ENCODE peak calls at places on chromosomes 4 and X, in ten cellular contexts. One of them, this sample, is unnamed.

GRCh38 chr4:88219099-88219498 is 60.7 kb upstream of the ABCG2 start:
- DNase-seq in substantia nigra: no peak
- DNase-seq in mammary epithelial cell: peak
- DNase-seq in GM23338: peak
- DNase-seq in adrenal gland: no peak
- DNase-seq in brain microvascular endothelial cell: no peak
- DNase-seq in right lobe of liver: no peak
- DNase-seq in AG04450: peak
- DNase-seq in IMR-90: peak
- DNase-seq in ovary: no peak
- DNase-seq in this sample: peak

GRCh38 chr4:83009529-83009928 is 1.1 kb downstream of the LIN54 start:
- DNase-seq in GM23338: no peak
- DNase-seq in substantia nigra: no peak
- DNase-seq in IMR-90: peak
- DNase-seq in right lobe of liver: no peak
- DNase-seq in adrenal gland: no peak
- DNase-seq in ovary: no peak
- DNase-seq in brain microvascular endothelial cell: no peak
- DNase-seq in mammary epithelial cell: no peak
- DNase-seq in AG04450: no peak
- DNase-seq in this sample: no peak

GRCh38 chr4:147109800-147110199 is 164.1 kb upstream of the TTC29 start:
- DNase-seq in ovary: no peak
- DNase-seq in AG04450: no peak
- DNase-seq in GM23338: no peak
- DNase-seq in IMR-90: no peak
- DNase-seq in brain microvascular endothelial cell: no peak
- DNase-seq in substantia nigra: no peak
- DNase-seq in right lobe of liver: no peak
- DNase-seq in mammary epithelial cell: no peak
- DNase-seq in adrenal gland: no peak
- DNase-seq in this sample: no peak

GRCh38 chr4:41719417-41719816 is 29.1 kb downstream of the PHOX2B start:
- DNase-seq in GM23338: no peak
- DNase-seq in ovary: no peak
- DNase-seq in AG04450: no peak
- DNase-seq in brain microvascular endothelial cell: no peak
- DNase-seq in substantia nigra: no peak
- DNase-seq in IMR-90: peak
- DNase-seq in right lobe of liver: no peak
- DNase-seq in mammary epithelial cell: peak
- DNase-seq in adrenal gland: no peak
- DNase-seq in this sample: no peak

GRCh38 chr4:150012851-150013360 is 65.3 kb upstream of the DCLK2 start:
- DNase-seq in GM23338: no peak
- DNase-seq in AG04450: no peak
- DNase-seq in adrenal gland: no peak
- DNase-seq in substantia nigra: no peak
- DNase-seq in ovary: no peak
- DNase-seq in brain microvascular endothelial cell: no peak
- DNase-seq in right lobe of liver: no peak
- DNase-seq in IMR-90: peak
- DNase-seq in mammary epithelial cell: no peak
- DNase-seq in this sample: no peak

GRCh38 chr4:1591107-1591506 is 93.0 kb downstream of the FAM53A start:
- DNase-seq in AG04450: no peak
- DNase-seq in adrenal gland: no peak
- DNase-seq in brain microvascular endothelial cell: no peak
- DNase-seq in ovary: no peak
- DNase-seq in right lobe of liver: peak
- DNase-seq in IMR-90: no peak
- DNase-seq in substantia nigra: no peak
- DNase-seq in mammary epithelial cell: no peak
- DNase-seq in GM23338: no peak
- DNase-seq in this sample: no peak

GRCh38 chr4:37648084-37648817 is 37.9 kb downstream of the RELL1 start:
- DNase-seq in substantia nigra: no peak
- DNase-seq in AG04450: peak
- DNase-seq in brain microvascular endothelial cell: peak
- DNase-seq in right lobe of liver: peak
- DNase-seq in mammary epithelial cell: peak
- DNase-seq in IMR-90: peak
- DNase-seq in adrenal gland: peak
- DNase-seq in GM23338: no peak
- DNase-seq in ovary: peak
- DNase-seq in this sample: no peak

GRCh38 chr4:153634737-153635353 is 49.2 kb upstream of the TLR2 start:
- DNase-seq in brain microvascular endothelial cell: no peak
- DNase-seq in ovary: no peak
- DNase-seq in right lobe of liver: no peak
- DNase-seq in AG04450: no peak
- DNase-seq in mammary epithelial cell: no peak
- DNase-seq in GM23338: peak
- DNase-seq in substantia nigra: no peak
- DNase-seq in adrenal gland: no peak
- DNase-seq in IMR-90: peak
- DNase-seq in this sample: no peak

GRCh38 chr4:100591156-100591876 is 73.5 kb upstream of the EMCN start:
- DNase-seq in right lobe of liver: no peak
- DNase-seq in ovary: peak
- DNase-seq in IMR-90: no peak
- DNase-seq in GM23338: no peak
- DNase-seq in substantia nigra: no peak
- DNase-seq in AG04450: no peak
- DNase-seq in adrenal gland: peak
- DNase-seq in mammary epithelial cell: no peak
- DNase-seq in brain microvascular endothelial cell: no peak
- DNase-seq in this sample: no peak

GRCh38 chrX:19628006-19628575 is 112.8 kb upstream of the MAP3K15 start:
- DNase-seq in ovary: no peak
- DNase-seq in IMR-90: peak
- DNase-seq in brain microvascular endothelial cell: no peak
- DNase-seq in right lobe of liver: no peak
- DNase-seq in AG04450: no peak
- DNase-seq in adrenal gland: no peak
- DNase-seq in GM23338: no peak
- DNase-seq in mammary epithelial cell: no peak
- DNase-seq in substantia nigra: no peak
- DNase-seq in this sample: no peak

GRCh38 chr4:53709693-53710092 is 118.4 kb upstream of the LNX1 start:
- DNase-seq in right lobe of liver: no peak
- DNase-seq in GM23338: peak
- DNase-seq in mammary epithelial cell: no peak
- DNase-seq in ovary: no peak
- DNase-seq in substantia nigra: no peak
- DNase-seq in brain microvascular endothelial cell: no peak
- DNase-seq in adrenal gland: no peak
- DNase-seq in AG04450: no peak
- DNase-seq in IMR-90: no peak
- DNase-seq in this sample: no peak

GRCh38 chr4:174217273-174218126 is 66.0 kb downstream of the FBXO8 start:
- DNase-seq in mammary epithelial cell: peak
- DNase-seq in GM23338: peak
- DNase-seq in ovary: peak
- DNase-seq in IMR-90: peak
- DNase-seq in brain microvascular endothelial cell: no peak
- DNase-seq in right lobe of liver: no peak
- DNase-seq in substantia nigra: no peak
- DNase-seq in adrenal gland: peak
- DNase-seq in AG04450: no peak
- DNase-seq in this sample: no peak

DNA sequence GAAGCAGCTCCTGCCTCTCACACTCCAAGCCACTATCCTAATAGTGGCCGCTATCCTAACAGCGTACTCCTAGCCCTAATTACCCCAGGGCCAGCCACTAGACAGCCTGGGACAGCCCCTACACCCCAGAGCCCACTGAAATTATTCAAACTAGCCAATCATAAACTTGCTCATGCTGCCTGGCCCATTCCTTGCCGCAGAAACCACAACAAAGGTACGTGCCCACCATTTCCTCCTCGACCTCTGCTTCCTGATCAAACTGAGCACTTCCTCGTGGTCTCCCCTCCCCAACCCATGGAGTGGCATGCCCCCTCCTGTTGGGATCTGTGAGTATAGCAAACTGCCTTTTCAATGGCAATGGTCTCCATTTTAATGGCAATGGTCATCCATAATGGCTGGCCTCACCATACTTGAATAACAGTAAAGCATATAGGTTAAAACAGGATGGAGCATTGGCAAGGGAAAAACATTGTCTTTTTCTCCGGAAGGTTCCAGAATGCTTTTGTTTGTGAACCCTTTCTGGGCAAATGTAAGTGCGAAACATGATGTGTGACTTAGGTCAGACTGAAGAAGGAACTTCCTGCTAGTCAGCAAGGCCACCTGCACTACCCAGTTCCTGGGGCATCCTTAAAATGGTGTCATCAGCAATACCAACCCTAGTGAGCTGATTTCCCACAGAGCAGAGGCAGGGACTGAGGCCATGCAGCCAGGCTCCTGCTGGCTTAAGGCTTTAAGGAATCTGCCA is 107.1 kb upstream of the ATP6AP2 start:
- DNase-seq in AG04450: no peak
- DNase-seq in ovary: no peak
- DNase-seq in substantia nigra: no peak
- DNase-seq in GM23338: no peak
- DNase-seq in adrenal gland: no peak
- DNase-seq in mammary epithelial cell: no peak
- DNase-seq in right lobe of liver: no peak
- DNase-seq in brain microvascular endothelial cell: no peak
- DNase-seq in IMR-90: no peak
- DNase-seq in this sample: no peak
- H3K27ac ChIP-seq in AG04450: no peak
- H3K27ac ChIP-seq in ovary: no peak
- H3K27ac ChIP-seq in substantia nigra: no peak
- H3K27ac ChIP-seq in GM23338: no peak
- H3K27ac ChIP-seq in adrenal gland: no peak
- H3K27ac ChIP-seq in mammary epithelial cell: no peak
- H3K27ac ChIP-seq in right lobe of liver: no peak
- H3K27ac ChIP-seq in brain microvascular endothelial cell: no peak
- H3K27ac ChIP-seq in IMR-90: no peak
- H3K27ac ChIP-seq in this sample: peak

GRCh38 chr4:97653701-97654100 is 489.6 kb downstream of the STPG2 start:
- DNase-seq in adrenal gland: no peak
- DNase-seq in GM23338: no peak
- DNase-seq in ovary: no peak
- DNase-seq in right lobe of liver: no peak
- DNase-seq in AG04450: no peak
- DNase-seq in brain microvascular endothelial cell: no peak
- DNase-seq in IMR-90: no peak
- DNase-seq in substantia nigra: no peak
- DNase-seq in mammary epithelial cell: no peak
- DNase-seq in this sample: no peak

GRCh38 chr4:97662133-97662532 is 481.1 kb downstream of the STPG2 start:
- DNase-seq in adrenal gland: no peak
- DNase-seq in AG04450: no peak
- DNase-seq in brain microvascular endothelial cell: no peak
- DNase-seq in substantia nigra: no peak
- DNase-seq in IMR-90: no peak
- DNase-seq in GM23338: no peak
- DNase-seq in right lobe of liver: no peak
- DNase-seq in mammary epithelial cell: peak
- DNase-seq in ovary: no peak
- DNase-seq in this sample: no peak

DNA sequence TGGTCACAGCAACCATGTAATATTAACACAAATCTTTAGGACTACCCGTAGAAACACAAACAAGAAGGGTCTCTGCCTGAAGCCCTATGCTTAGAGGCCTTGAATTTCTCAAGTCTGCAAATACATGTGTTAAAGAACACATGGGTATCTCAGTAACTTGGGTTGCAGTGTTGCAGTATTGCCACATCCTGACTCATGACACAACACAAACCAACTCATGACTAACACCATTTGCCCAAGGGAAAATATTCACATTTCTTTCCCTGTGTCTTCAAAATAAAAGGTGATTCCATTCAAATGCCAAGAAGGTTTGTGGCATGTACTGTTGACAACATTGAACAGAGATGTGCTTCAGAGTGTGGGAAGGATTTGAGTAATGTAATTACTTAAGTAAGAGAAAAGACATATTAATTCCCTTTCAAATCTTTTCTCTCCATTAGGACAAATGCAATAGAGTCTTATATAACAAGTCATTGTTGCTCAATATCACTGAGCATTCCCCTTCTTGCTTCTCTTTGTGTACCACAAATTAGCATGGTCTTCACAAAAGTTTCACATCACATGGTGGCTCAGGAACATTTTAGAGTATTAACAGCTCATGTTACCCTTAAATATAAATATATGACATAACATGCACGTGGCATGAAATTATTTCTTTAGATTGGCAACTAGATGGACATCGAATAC is 487.1 kb downstream of the STPG2 start:
- DNase-seq in AG04450: no peak
- DNase-seq in mammary epithelial cell: peak
- DNase-seq in substantia nigra: no peak
- DNase-seq in GM23338: no peak
- DNase-seq in ovary: no peak
- DNase-seq in right lobe of liver: no peak
- DNase-seq in IMR-90: no peak
- DNase-seq in adrenal gland: no peak
- DNase-seq in brain microvascular endothelial cell: peak
- DNase-seq in this sample: no peak
- H3K27ac ChIP-seq in AG04450: no peak
- H3K27ac ChIP-seq in mammary epithelial cell: peak
- H3K27ac ChIP-seq in substantia nigra: no peak
- H3K27ac ChIP-seq in GM23338: no peak
- H3K27ac ChIP-seq in ovary: no peak
- H3K27ac ChIP-seq in right lobe of liver: no peak
- H3K27ac ChIP-seq in IMR-90: no peak
- H3K27ac ChIP-seq in adrenal gland: no peak
- H3K27ac ChIP-seq in brain microvascular endothelial cell: no peak
- H3K27ac ChIP-seq in this sample: no peak

DNA sequence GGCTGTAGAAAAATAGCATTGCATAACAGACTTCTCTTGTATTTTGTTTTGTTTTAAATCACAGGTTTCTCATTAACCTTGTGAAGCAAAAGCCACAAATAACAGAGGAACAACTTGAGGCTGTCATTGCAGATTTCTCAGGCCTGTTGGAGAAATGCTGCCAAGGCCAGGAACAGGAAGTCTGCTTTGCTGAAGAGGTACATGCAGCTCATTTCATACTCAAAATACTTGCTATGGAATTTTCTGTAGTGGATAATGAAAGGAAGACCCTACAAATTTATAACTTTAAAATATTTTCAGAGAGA is 17.6 kb downstream of the AFP start:
- DNase-seq in ovary: no peak
- DNase-seq in mammary epithelial cell: no peak
- DNase-seq in IMR-90: no peak
- DNase-seq in substantia nigra: no peak
- DNase-seq in adrenal gland: no peak
- DNase-seq in brain microvascular endothelial cell: no peak
- DNase-seq in right lobe of liver: no peak
- DNase-seq in AG04450: no peak
- DNase-seq in GM23338: no peak
- DNase-seq in this sample: no peak
- H3K27ac ChIP-seq in ovary: no peak
- H3K27ac ChIP-seq in mammary epithelial cell: no peak
- H3K27ac ChIP-seq in IMR-90: no peak
- H3K27ac ChIP-seq in substantia nigra: no peak
- H3K27ac ChIP-seq in adrenal gland: no peak
- H3K27ac ChIP-seq in brain microvascular endothelial cell: no peak
- H3K27ac ChIP-seq in right lobe of liver: peak
- H3K27ac ChIP-seq in AG04450: no peak
- H3K27ac ChIP-seq in GM23338: peak
- H3K27ac ChIP-seq in this sample: no peak

GRCh38 chr4:101774807-101775206 is 15.7 kb upstream of the BANK1 start:
- DNase-seq in ovary: no peak
- DNase-seq in AG04450: no peak
- DNase-seq in brain microvascular endothelial cell: no peak
- DNase-seq in substantia nigra: no peak
- DNase-seq in adrenal gland: no peak
- DNase-seq in GM23338: no peak
- DNase-seq in IMR-90: peak
- DNase-seq in right lobe of liver: no peak
- DNase-seq in mammary epithelial cell: no peak
- DNase-seq in this sample: no peak
- H3K27ac ChIP-seq in ovary: no peak
- H3K27ac ChIP-seq in AG04450: no peak
- H3K27ac ChIP-seq in brain microvascular endothelial cell: no peak
- H3K27ac ChIP-seq in substantia nigra: no peak
- H3K27ac ChIP-seq in adrenal gland: no peak
- H3K27ac ChIP-seq in GM23338: no peak
- H3K27ac ChIP-seq in IMR-90: no peak
- H3K27ac ChIP-seq in right lobe of liver: no peak
- H3K27ac ChIP-seq in mammary epithelial cell: no peak
- H3K27ac ChIP-seq in this sample: no peak